ENCODE peak calls at places on chromosomes 4 and X, in eight cellular contexts. One of them, this sample, is unnamed.
A peak's percentile ranks its signal among the peaks of the same experiment; 100 is the strongest.

GRCh38 chrX:151870603-151871002 is 42.1 kb upstream of the MAGEA4 start:
- DNase-seq in WERI-Rb-1: no peak
- DNase-seq in GM23338: no peak
- DNase-seq in small intestine: no peak
- DNase-seq in IMR-90: peak; percentile 56
- DNase-seq in lower lobe of right lung: no peak
- DNase-seq in AG04450: peak; percentile 55
- DNase-seq in mesenchymal stem cell: peak; percentile 5
- DNase-seq in this sample: no peak

GRCh38 chr4:66649236-66649635 is 896.1 kb downstream of the CENPC start:
- DNase-seq in WERI-Rb-1: no peak
- DNase-seq in IMR-90: no peak
- DNase-seq in lower lobe of right lung: no peak
- DNase-seq in mesenchymal stem cell: no peak
- DNase-seq in AG04450: no peak
- DNase-seq in GM23338: no peak
- DNase-seq in small intestine: no peak
- DNase-seq in this sample: no peak

GRCh38 chr4:38734886-38735285 is 47.9 kb downstream of the TLR10 start:
- DNase-seq in mesenchymal stem cell: no peak
- DNase-seq in small intestine: no peak
- DNase-seq in lower lobe of right lung: no peak
- DNase-seq in IMR-90: no peak
- DNase-seq in WERI-Rb-1: no peak
- DNase-seq in GM23338: no peak
- DNase-seq in AG04450: no peak
- DNase-seq in this sample: no peak

GRCh38 chrX:11412715-11413623 is 119.8 kb downstream of the AMELX start:
- DNase-seq in IMR-90: no peak
- DNase-seq in lower lobe of right lung: no peak
- DNase-seq in WERI-Rb-1: no peak
- DNase-seq in small intestine: no peak
- DNase-seq in GM23338: no peak
- DNase-seq in AG04450: no peak
- DNase-seq in mesenchymal stem cell: no peak
- DNase-seq in this sample: no peak

GRCh38 chrX:119055650-119056049 is 17.1 kb upstream of the CT47C1 start:
- DNase-seq in AG04450: no peak
- DNase-seq in small intestine: no peak
- DNase-seq in IMR-90: peak; percentile 4
- DNase-seq in WERI-Rb-1: no peak
- DNase-seq in mesenchymal stem cell: no peak
- DNase-seq in GM23338: no peak
- DNase-seq in lower lobe of right lung: no peak
- DNase-seq in this sample: no peak

GRCh38 chr4:68592673-68593072 is 16.6 kb upstream of the UGT2B17 start:
- DNase-seq in GM23338: no peak
- DNase-seq in lower lobe of right lung: no peak
- DNase-seq in WERI-Rb-1: no peak
- DNase-seq in AG04450: no peak
- DNase-seq in mesenchymal stem cell: no peak
- DNase-seq in small intestine: no peak
- DNase-seq in IMR-90: no peak
- DNase-seq in this sample: no peak

GRCh38 chr4:20254517-20255250 is 3.0 kb downstream of the SLIT2 start:
- DNase-seq in IMR-90: peak; percentile 39
- DNase-seq in mesenchymal stem cell: peak; percentile 40
- DNase-seq in lower lobe of right lung: peak; percentile 46
- DNase-seq in GM23338: peak; percentile 75
- DNase-seq in WERI-Rb-1: peak; percentile 25
- DNase-seq in AG04450: no peak
- DNase-seq in small intestine: no peak
- DNase-seq in this sample: peak; percentile 64

GRCh38 chr4:19380600-19380999 is 871.1 kb upstream of the SLIT2 start:
- DNase-seq in AG04450: no peak
- DNase-seq in WERI-Rb-1: no peak
- DNase-seq in GM23338: no peak
- DNase-seq in lower lobe of right lung: no peak
- DNase-seq in IMR-90: peak; percentile 56
- DNase-seq in mesenchymal stem cell: peak; percentile 5
- DNase-seq in small intestine: no peak
- DNase-seq in this sample: no peak

GRCh38 chrX:44961817-44962607 is 89.0 kb downstream of the KDM6A start:
- DNase-seq in IMR-90: no peak
- DNase-seq in AG04450: no peak
- DNase-seq in mesenchymal stem cell: no peak
- DNase-seq in GM23338: no peak
- DNase-seq in small intestine: no peak
- DNase-seq in lower lobe of right lung: no peak
- DNase-seq in WERI-Rb-1: no peak
- DNase-seq in this sample: no peak

GRCh38 chr4:141702472-141703182 is 66.2 kb downstream of the IL15 start:
- DNase-seq in WERI-Rb-1: no peak
- DNase-seq in GM23338: peak; percentile 49
- DNase-seq in lower lobe of right lung: no peak
- DNase-seq in mesenchymal stem cell: no peak
- DNase-seq in small intestine: no peak
- DNase-seq in AG04450: no peak
- DNase-seq in IMR-90: peak; percentile 49
- DNase-seq in this sample: no peak

GRCh38 chrX:20680998-20681397 is 414.3 kb upstream of the RPS6KA3 start:
- DNase-seq in mesenchymal stem cell: no peak
- DNase-seq in small intestine: no peak
- DNase-seq in AG04450: no peak
- DNase-seq in lower lobe of right lung: no peak
- DNase-seq in IMR-90: no peak
- DNase-seq in WERI-Rb-1: no peak
- DNase-seq in GM23338: no peak
- DNase-seq in this sample: peak; percentile 20

GRCh38 chrX:154123241-154124219 is 20.5 kb upstream of the OPN1LW start:
- DNase-seq in mesenchymal stem cell: no peak
- DNase-seq in AG04450: no peak
- DNase-seq in IMR-90: no peak
- DNase-seq in small intestine: peak; percentile 39
- DNase-seq in GM23338: no peak
- DNase-seq in lower lobe of right lung: peak; percentile 76
- DNase-seq in WERI-Rb-1: no peak
- DNase-seq in this sample: no peak

GRCh38 chr4:76931576-76932276 is 17.8 kb upstream of the SEPTIN11 start:
- DNase-seq in WERI-Rb-1: no peak
- DNase-seq in small intestine: no peak
- DNase-seq in AG04450: no peak
- DNase-seq in IMR-90: peak; percentile 20
- DNase-seq in lower lobe of right lung: no peak
- DNase-seq in GM23338: no peak
- DNase-seq in mesenchymal stem cell: no peak
- DNase-seq in this sample: no peak

GRCh38 chr4:120561648-120562047 is 360.9 kb downstream of the PRDM5 start:
- DNase-seq in GM23338: peak; percentile 1
- DNase-seq in WERI-Rb-1: no peak
- DNase-seq in lower lobe of right lung: no peak
- DNase-seq in mesenchymal stem cell: no peak
- DNase-seq in small intestine: no peak
- DNase-seq in AG04450: no peak
- DNase-seq in IMR-90: no peak
- DNase-seq in this sample: no peak

GRCh38 chr4:185591679-185592141 is 56.4 kb upstream of the PDLIM3 start:
- DNase-seq in mesenchymal stem cell: peak; percentile 66
- DNase-seq in small intestine: no peak
- DNase-seq in lower lobe of right lung: no peak
- DNase-seq in AG04450: no peak
- DNase-seq in IMR-90: peak; percentile 29
- DNase-seq in WERI-Rb-1: no peak
- DNase-seq in GM23338: no peak
- DNase-seq in this sample: no peak

GRCh38 chr4:186593587-186593973 is 38.2 kb upstream of the MTNR1A start:
- DNase-seq in small intestine: no peak
- DNase-seq in IMR-90: no peak
- DNase-seq in AG04450: no peak
- DNase-seq in mesenchymal stem cell: no peak
- DNase-seq in lower lobe of right lung: no peak
- DNase-seq in GM23338: no peak
- DNase-seq in WERI-Rb-1: no peak
- DNase-seq in this sample: no peak

GRCh38 chr4:7971881-7972500 is 32.3 kb upstream of the AFAP1 start:
- DNase-seq in lower lobe of right lung: no peak
- DNase-seq in small intestine: no peak
- DNase-seq in WERI-Rb-1: no peak
- DNase-seq in mesenchymal stem cell: no peak
- DNase-seq in AG04450: no peak
- DNase-seq in IMR-90: no peak
- DNase-seq in GM23338: no peak
- DNase-seq in this sample: no peak

GRCh38 chr4:56048621-56049427 is 100.1 kb downstream of the CEP135 start:
- DNase-seq in mesenchymal stem cell: peak; percentile 66
- DNase-seq in small intestine: peak; percentile 59
- DNase-seq in AG04450: no peak
- DNase-seq in WERI-Rb-1: peak; percentile 81
- DNase-seq in GM23338: peak; percentile 80
- DNase-seq in IMR-90: peak; percentile 39
- DNase-seq in lower lobe of right lung: no peak
- DNase-seq in this sample: peak; percentile 83

GRCh38 chr4:169773889-169774288 is 16.1 kb upstream of the HPF1 start:
- DNase-seq in GM23338: no peak
- DNase-seq in small intestine: no peak
- DNase-seq in WERI-Rb-1: no peak
- DNase-seq in lower lobe of right lung: no peak
- DNase-seq in mesenchymal stem cell: no peak
- DNase-seq in IMR-90: no peak
- DNase-seq in AG04450: no peak
- DNase-seq in this sample: no peak

GRCh38 chr4:169770411-169770810 is 12.7 kb upstream of the HPF1 start:
- DNase-seq in WERI-Rb-1: no peak
- DNase-seq in GM23338: no peak
- DNase-seq in AG04450: no peak
- DNase-seq in mesenchymal stem cell: peak; percentile 51
- DNase-seq in lower lobe of right lung: no peak
- DNase-seq in small intestine: no peak
- DNase-seq in IMR-90: no peak
- DNase-seq in this sample: no peak

DNA sequence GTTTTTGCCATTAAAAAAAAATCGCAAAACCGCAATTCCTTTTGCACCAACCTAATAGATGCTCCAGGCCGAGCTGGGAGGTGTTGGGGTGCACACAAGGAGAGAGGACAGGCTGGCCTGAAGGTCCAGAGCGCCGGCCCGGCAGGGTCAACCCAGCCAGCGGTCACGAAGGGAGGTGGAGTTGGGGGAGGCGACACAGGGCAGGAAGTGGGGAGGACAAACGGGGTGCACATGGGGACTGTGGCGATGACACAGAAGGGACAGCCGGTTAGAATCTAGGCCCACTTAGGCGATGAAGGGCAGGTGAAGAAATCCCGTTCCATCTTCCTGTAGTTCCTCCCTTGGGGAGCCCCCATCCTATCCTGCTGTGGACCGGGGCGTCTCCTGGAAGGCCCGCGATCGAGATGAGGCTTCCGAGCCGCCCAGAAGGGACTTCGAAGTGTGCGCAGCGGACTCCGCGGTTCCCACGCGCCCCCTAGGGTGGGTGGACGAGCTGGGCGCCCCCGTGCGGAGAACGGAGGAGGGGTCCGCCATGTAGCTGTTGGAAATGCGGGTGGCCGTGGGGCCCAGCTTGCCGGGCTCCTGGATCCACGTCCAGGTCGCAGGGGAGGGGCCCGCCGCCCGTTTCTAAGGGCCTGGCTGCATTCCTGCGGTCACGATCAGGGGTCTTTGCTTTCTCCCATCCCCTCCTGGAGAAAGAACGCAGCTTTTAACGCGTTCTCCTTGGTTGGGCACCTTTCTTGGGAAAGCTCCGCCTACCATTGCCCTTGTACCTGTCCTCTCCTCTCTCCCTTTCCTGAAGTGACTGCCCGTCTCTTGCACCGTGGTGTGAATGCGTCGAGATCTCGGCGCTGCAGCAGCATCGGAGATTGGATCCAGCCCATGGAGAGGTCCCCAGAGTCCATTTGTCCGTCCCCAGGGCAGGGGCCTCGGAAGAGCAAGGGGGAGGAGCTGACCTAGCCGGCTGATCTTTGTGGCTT is 17.0 kb upstream of the HPF1 start:
- DNase-seq in small intestine: no peak
- DNase-seq in lower lobe of right lung: no peak
- DNase-seq in WERI-Rb-1: no peak
- DNase-seq in GM23338: peak; percentile 66
- DNase-seq in mesenchymal stem cell: no peak
- DNase-seq in IMR-90: no peak
- DNase-seq in AG04450: no peak
- DNase-seq in this sample: peak; percentile 60
- H3K4me3 ChIP-seq in small intestine: no peak overlapping the region
- H3K4me3 ChIP-seq in lower lobe of right lung: peak overlapping the region; percentile 21
- H3K4me3 ChIP-seq in WERI-Rb-1: no peak overlapping the region
- H3K4me3 ChIP-seq in GM23338: peak overlapping the region; percentile 74
- H3K4me3 ChIP-seq in mesenchymal stem cell: peak overlapping the region; percentile 63
- H3K4me3 ChIP-seq in IMR-90: no peak overlapping the region
- H3K4me3 ChIP-seq in AG04450: peak overlapping the region; percentile 7
- H3K4me3 ChIP-seq in this sample: peak overlapping the region; percentile 44

GRCh38 chrX:40267334-40268118 is 169.8 kb upstream of the BCOR start:
- DNase-seq in small intestine: no peak
- DNase-seq in GM23338: no peak
- DNase-seq in WERI-Rb-1: no peak
- DNase-seq in IMR-90: no peak
- DNase-seq in AG04450: no peak
- DNase-seq in lower lobe of right lung: no peak
- DNase-seq in mesenchymal stem cell: peak; percentile 62
- DNase-seq in this sample: peak; percentile 58
- H3K4me3 ChIP-seq in small intestine: no peak overlapping the region
- H3K4me3 ChIP-seq in GM23338: peak overlapping the region; percentile 53
- H3K4me3 ChIP-seq in WERI-Rb-1: peak overlapping the region; percentile 35
- H3K4me3 ChIP-seq in IMR-90: no peak overlapping the region
- H3K4me3 ChIP-seq in AG04450: no peak overlapping the region
- H3K4me3 ChIP-seq in lower lobe of right lung: peak overlapping the region; percentile 63
- H3K4me3 ChIP-seq in mesenchymal stem cell: peak overlapping the region; percentile 79
- H3K4me3 ChIP-seq in this sample: peak overlapping the region; percentile 42

DNA sequence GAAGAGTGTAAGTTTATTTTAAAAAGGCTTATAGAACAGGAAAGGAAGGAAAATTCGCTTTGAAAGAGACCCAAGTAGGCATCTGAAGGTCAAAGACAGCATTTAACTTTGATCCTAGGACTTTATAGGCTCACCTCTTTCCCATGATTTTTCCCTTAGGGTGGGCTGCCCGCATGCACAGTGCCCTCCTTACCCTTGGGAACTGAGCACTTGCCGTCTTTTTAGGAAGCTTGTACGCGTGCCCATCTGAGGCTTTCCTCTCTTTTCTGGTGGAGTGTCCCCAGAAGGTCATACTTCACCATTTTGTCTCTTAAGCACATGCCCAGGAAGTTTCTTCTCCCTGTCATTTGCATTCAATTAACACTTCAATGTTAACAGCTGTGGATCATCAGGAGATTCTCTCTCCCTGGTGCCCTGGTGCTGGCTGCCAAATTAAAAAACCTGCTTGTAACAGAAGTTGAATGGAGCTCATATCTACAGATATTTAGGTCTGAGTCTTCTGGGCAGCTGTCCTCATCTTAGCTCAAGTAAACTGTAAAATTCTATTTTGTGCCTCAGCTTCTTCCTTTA is 38.4 kb upstream of the IL9R start:
- DNase-seq in small intestine: no peak
- DNase-seq in IMR-90: no peak
- DNase-seq in WERI-Rb-1: no peak
- DNase-seq in AG04450: no peak
- DNase-seq in lower lobe of right lung: no peak
- DNase-seq in GM23338: peak; percentile 51
- DNase-seq in mesenchymal stem cell: no peak
- DNase-seq in this sample: peak; percentile 8
- H3K4me3 ChIP-seq in small intestine: no peak overlapping the region
- H3K4me3 ChIP-seq in IMR-90: no peak overlapping the region
- H3K4me3 ChIP-seq in WERI-Rb-1: no peak overlapping the region
- H3K4me3 ChIP-seq in AG04450: no peak overlapping the region
- H3K4me3 ChIP-seq in lower lobe of right lung: no peak overlapping the region
- H3K4me3 ChIP-seq in GM23338: peak overlapping the region; percentile 60
- H3K4me3 ChIP-seq in mesenchymal stem cell: no peak overlapping the region
- H3K4me3 ChIP-seq in this sample: peak overlapping the region; percentile 20

GRCh38 chr4:153683763-153684181 is 308 bp upstream of the TLR2 start:
- DNase-seq in AG04450: no peak
- DNase-seq in IMR-90: no peak
- DNase-seq in mesenchymal stem cell: no peak
- DNase-seq in GM23338: no peak
- DNase-seq in WERI-Rb-1: no peak
- DNase-seq in small intestine: no peak
- DNase-seq in lower lobe of right lung: no peak
- DNase-seq in this sample: no peak
- H3K4me3 ChIP-seq in AG04450: peak overlapping the region; percentile 55
- H3K4me3 ChIP-seq in IMR-90: peak overlapping the region; percentile 35
- H3K4me3 ChIP-seq in mesenchymal stem cell: peak overlapping the region; percentile 75
- H3K4me3 ChIP-seq in GM23338: peak overlapping the region; percentile 79
- H3K4me3 ChIP-seq in WERI-Rb-1: peak overlapping the region; percentile 45
- H3K4me3 ChIP-seq in small intestine: no peak overlapping the region
- H3K4me3 ChIP-seq in lower lobe of right lung: peak overlapping the region; percentile 71
- H3K4me3 ChIP-seq in this sample: peak overlapping the region; percentile 65